ENCODE peak calls at places on chromosomes 4 and X, in five cellular contexts. R, B, W, U and A are unnamed samples.
A peak's percentile ranks its signal among the peaks of the same experiment; 100 is the strongest.

GRCh38 chr4:2937146-2937857 is 25.9 kb downstream of the NOP14 start:
- DNase-seq in R (peak; percentile 99), W (peak; percentile 78), B (no peak), U (no peak), A (peak; percentile 85)

GRCh38 chr4:184324939-184325477 is 107.3 kb upstream of the ENPP6 start:
- DNase-seq in W (no peak), R (no peak), U (no peak), B (no peak), A (no peak)

GRCh38 chrX:1463581-1464281 is 11.0 kb upstream of the ASMTL start:
- DNase-seq in B (no peak), W (no peak), U (no peak), R (no peak), A (no peak)

GRCh38 chrX:20418379-20418778 is 151.7 kb upstream of the RPS6KA3 start:
- DNase-seq in W (no peak), U (no peak), B (no peak), R (no peak), A (no peak)

GRCh38 chrX:102765217-102765616 is 44.7 kb downstream of the GPRASP3 start:
- DNase-seq in U (no peak), W (no peak), R (peak; percentile 62), B (peak; percentile 46), A (no peak)

GRCh38 chr4:146520894-146521542 is 722 bp downstream of the SLC10A7 start:
- DNase-seq in U (peak; percentile 19), R (peak; percentile 65), B (no peak), W (no peak), A (no peak)

GRCh38 chrX:132505116-132505515 is 16.3 kb upstream of the MBNL3 start:
- DNase-seq in B (no peak), W (no peak), U (no peak), R (no peak), A (no peak)

GRCh38 chr4:138222041-138222440 is 20.1 kb downstream of the SLC7A11 start:
- DNase-seq in W (no peak), B (no peak), R (peak; percentile 88), U (no peak), A (no peak)